ENCODE peak calls at places on chromosomes 6 and 20, in nine cellular contexts. Y, W, C, U, M, R, P, S and E are unnamed samples.

GRCh38 chr6:131761061-131761761 is 46.6 kb upstream of the ENPP1 start:
- DNase-seq in P (no peak), M (no peak), Y (no peak), W (no peak), R (no peak), C (no peak), U (no peak), S (peak), E (no peak)

GRCh38 chr6:39902786-39903465 is 31.3 kb downstream of the MOCS1 start:
- DNase-seq in S (no peak), W (no peak), U (no peak), Y (no peak), R (no peak), P (no peak), C (no peak), M (no peak), E (no peak)

GRCh38 chr6:45930419-45931059 is 85.1 kb downstream of the CLIC5 start:
- DNase-seq in R (peak), W (peak), C (peak), M (peak), U (peak), P (peak), S (peak), Y (peak), E (peak)

GRCh38 chr6:112172540-112172939 is 81.8 kb downstream of the LAMA4 start:
- DNase-seq in P (no peak), Y (no peak), U (no peak), S (no peak), W (no peak), C (no peak), M (no peak), R (no peak), E (no peak)

GRCh38 chr6:110662468-110663211 is 152.6 kb downstream of the CDK19 start:
- DNase-seq in Y (no peak), M (no peak), C (no peak), P (no peak), U (no peak), S (no peak), R (no peak), W (no peak), E (no peak)

GRCh38 chr6:76451926-76452709 is 379.7 kb upstream of the IMPG1 start:
- DNase-seq in Y (no peak), M (no peak), W (no peak), S (no peak), P (no peak), U (no peak), R (no peak), C (no peak), E (no peak)

GRCh38 chr6:159505140-159505922 is 187.7 kb downstream of the SOD2 start:
- DNase-seq in C (no peak), Y (no peak), M (peak), W (no peak), P (no peak), U (no peak), R (peak), S (no peak), E (no peak)

GRCh38 chr20:44174996-44175766 is 11.8 kb downstream of the JPH2 start:
- DNase-seq in Y (no peak), W (no peak), P (no peak), U (no peak), M (no peak), R (no peak), C (no peak), S (no peak), E (no peak)

GRCh38 chr6:34745277-34746103 is 11.8 kb upstream of the SNRPC start:
- DNase-seq in W (no peak), R (no peak), P (no peak), Y (no peak), S (no peak), M (no peak), U (no peak), C (no peak), E (no peak)

GRCh38 chr20:46215913-46216707 is 92.2 kb downstream of the CDH22 start:
- DNase-seq in S (no peak), W (peak), M (peak), Y (peak), R (no peak), U (peak), P (no peak), C (peak), E (peak)

GRCh38 chr6:131199568-131200272 is 64.5 kb downstream of the AKAP7 start:
- DNase-seq in S (peak), C (peak), Y (no peak), M (no peak), W (peak), U (peak), P (peak), R (no peak), E (peak)

GRCh38 chr20:57013741-57014140 is 252.7 kb downstream of the BMP7 start:
- DNase-seq in C (peak), M (no peak), W (peak), P (no peak), R (no peak), S (no peak), Y (no peak), U (peak), E (peak)

GRCh38 chr6:88982720-88983119 is 19.3 kb upstream of the RNGTT start:
- DNase-seq in R (no peak), M (no peak), W (peak), C (no peak), U (no peak), P (no peak), Y (peak), S (peak), E (no peak)

GRCh38 chr20:31987744-31988143 is 19.8 kb downstream of the XKR7 start:
- DNase-seq in Y (peak), C (no peak), S (peak), P (no peak), R (no peak), W (no peak), U (no peak), M (no peak), E (no peak)

GRCh38 chr20:24382775-24383174 is 86.7 kb upstream of the SYNDIG1 start:
- DNase-seq in M (no peak), W (no peak), U (peak), C (no peak), S (no peak), R (no peak), Y (no peak), P (no peak), E (no peak)

GRCh38 chr20:25295386-25296093 is 47.7 kb downstream of the PYGB start:
- DNase-seq in R (no peak), P (no peak), W (no peak), Y (peak), S (no peak), C (no peak), U (peak), M (no peak), E (no peak)

GRCh38 chr6:35185302-35185681 is 28.5 kb upstream of the SCUBE3 start:
- DNase-seq in Y (peak), M (peak), W (no peak), S (peak), R (peak), U (no peak), P (no peak), C (no peak), E (no peak)

GRCh38 chr6:76003115-76003514 is 69.3 kb downstream of the IMPG1 start:
- DNase-seq in S (no peak), P (no peak), U (no peak), M (no peak), C (no peak), W (no peak), R (no peak), Y (no peak), E (no peak)

GRCh38 chr6:55825402-55826051 is 49.9 kb downstream of the BMP5 start:
- DNase-seq in C (no peak), Y (no peak), P (no peak), R (no peak), W (peak), M (no peak), S (peak), U (no peak), E (no peak)

GRCh38 chr6:149060985-149061760 is 256.3 kb upstream of the TAB2 start:
- DNase-seq in U (no peak), P (no peak), M (no peak), C (no peak), Y (no peak), S (peak), W (no peak), R (no peak), E (no peak)

GRCh38 chr6:159826004-159826403 is 25.9 kb downstream of the PNLDC1 start:
- DNase-seq in M (no peak), R (no peak), W (no peak), Y (no peak), U (no peak), C (no peak), P (no peak), S (no peak), E (no peak)

GRCh38 chr6:1424306-1424927 is 35.0 kb downstream of the FOXF2 start:
- DNase-seq in M (no peak), W (peak), S (peak), Y (peak), R (no peak), C (no peak), U (peak), P (no peak), E (peak)

GRCh38 chr6:113650610-113650979 is 206.6 kb upstream of the MARCKS start:
- DNase-seq in U (no peak), R (no peak), P (no peak), W (no peak), Y (no peak), S (no peak), M (no peak), C (no peak), E (no peak)

GRCh38 chr6:145544031-145544430 is 191.3 kb downstream of the EPM2A start:
- DNase-seq in U (no peak), Y (peak), S (peak), W (peak), P (no peak), R (no peak), M (no peak), C (no peak), E (no peak)

GRCh38 chr6:113442040-113442439 is 415.1 kb upstream of the MARCKS start:
- DNase-seq in C (no peak), Y (no peak), W (no peak), S (no peak), R (no peak), M (no peak), U (no peak), P (no peak), E (no peak)

GRCh38 chr6:11575408-11576033 is 38.0 kb downstream of the TMEM170B start:
- DNase-seq in R (no peak), P (no peak), W (peak), M (no peak), C (peak), Y (peak), S (peak), U (peak), E (peak)

GRCh38 chr6:90144396-90144795 is 152.2 kb downstream of the BACH2 start:
- DNase-seq in Y (no peak), W (no peak), S (no peak), M (no peak), R (no peak), C (no peak), P (no peak), U (no peak), E (no peak)

GRCh38 chr6:26336355-26337198 is 28.4 kb upstream of the BTN3A2 start:
- DNase-seq in W (no peak), C (no peak), R (no peak), S (peak), U (no peak), P (no peak), Y (no peak), M (no peak), E (no peak)

GRCh38 chr20:11847827-11848226 is 69.9 kb upstream of the BTBD3 start:
- DNase-seq in R (no peak), S (no peak), W (no peak), Y (no peak), C (no peak), P (no peak), U (no peak), M (no peak), E (no peak)

GRCh38 chr20:44477151-44477550 is 1.5 kb downstream of the TTPAL start:
- DNase-seq in C (no peak), R (no peak), Y (no peak), W (no peak), S (no peak), M (no peak), U (no peak), P (no peak), E (no peak)

GRCh38 chr6:157133856-157134255 is 189.5 kb downstream of the TMEM242 start:
- DNase-seq in C (no peak), P (no peak), R (no peak), M (no peak), Y (no peak), W (no peak), U (no peak), S (no peak), E (no peak)

DNA sequence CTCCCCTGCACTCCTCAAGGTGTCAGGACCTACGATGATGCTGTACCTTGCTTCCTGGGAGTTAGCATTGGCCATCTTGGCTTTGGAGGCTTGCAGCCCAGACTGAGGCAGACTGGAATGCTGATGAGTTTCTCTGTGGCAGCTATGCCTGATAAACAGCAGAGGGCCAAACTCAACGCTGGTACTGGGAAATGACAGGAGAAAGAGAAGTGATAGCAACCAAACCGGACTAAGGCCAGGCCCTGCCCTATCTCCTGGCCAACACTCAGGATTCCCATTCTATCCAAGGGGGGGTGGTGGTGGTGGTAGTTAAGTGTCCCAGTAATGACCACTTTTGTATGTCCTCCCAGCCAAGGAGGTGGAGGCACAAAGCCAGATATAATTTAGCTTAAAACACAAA is 90.0 kb upstream of the DTNBP1 start:
- DNase-seq in C (no peak), S (no peak), P (no peak), R (no peak), M (no peak), U (no peak), W (peak), Y (peak), E (no peak)
- TF ChIP-seq CTCF in C (peak), S (no peak), P (no peak), R (no peak), M (no peak), U (peak), W (peak), Y (peak), E (no peak)

GRCh38 chr6:92810913-92811312 is 608.4 kb downstream of the EPHA7 start:
- DNase-seq in U (peak), P (no peak), S (peak), W (peak), C (peak), M (no peak), Y (peak), R (no peak), E (peak)
- TF ChIP-seq CTCF in U (peak), P (no peak), S (peak), W (peak), C (peak), M (peak), Y (peak), R (peak), E (peak)

GRCh38 chr6:30727920-30728605 is 7.9 kb downstream of the TUBB start:
- DNase-seq in M (no peak), R (no peak), W (no peak), S (peak), U (no peak), C (no peak), Y (peak), P (no peak), E (no peak)
- TF ChIP-seq CTCF in M (no peak), R (no peak), W (no peak), S (peak), U (no peak), C (peak), Y (peak), P (no peak), E (no peak)

GRCh38 chr20:35144694-35145093 is 2.4 kb downstream of the EDEM2 start:
- DNase-seq in P (no peak), S (no peak), W (no peak), M (no peak), C (no peak), U (no peak), Y (no peak), R (no peak), E (no peak)

GRCh38 chr20:35146299-35146921 is 726 bp downstream of the EDEM2 start:
- DNase-seq in P (peak), C (peak), Y (no peak), W (peak), S (peak), R (peak), M (peak), U (peak), E (peak)

GRCh38 chr20:35151739-35152138 is 4.6 kb upstream of the EDEM2 start:
- DNase-seq in P (no peak), R (no peak), S (peak), M (no peak), C (no peak), W (no peak), U (no peak), Y (no peak), E (no peak)

GRCh38 chr20:35145141-35145564 is 2.0 kb downstream of the EDEM2 start:
- DNase-seq in P (no peak), U (no peak), C (no peak), W (peak), S (peak), M (no peak), Y (no peak), R (no peak), E (no peak)

DNA sequence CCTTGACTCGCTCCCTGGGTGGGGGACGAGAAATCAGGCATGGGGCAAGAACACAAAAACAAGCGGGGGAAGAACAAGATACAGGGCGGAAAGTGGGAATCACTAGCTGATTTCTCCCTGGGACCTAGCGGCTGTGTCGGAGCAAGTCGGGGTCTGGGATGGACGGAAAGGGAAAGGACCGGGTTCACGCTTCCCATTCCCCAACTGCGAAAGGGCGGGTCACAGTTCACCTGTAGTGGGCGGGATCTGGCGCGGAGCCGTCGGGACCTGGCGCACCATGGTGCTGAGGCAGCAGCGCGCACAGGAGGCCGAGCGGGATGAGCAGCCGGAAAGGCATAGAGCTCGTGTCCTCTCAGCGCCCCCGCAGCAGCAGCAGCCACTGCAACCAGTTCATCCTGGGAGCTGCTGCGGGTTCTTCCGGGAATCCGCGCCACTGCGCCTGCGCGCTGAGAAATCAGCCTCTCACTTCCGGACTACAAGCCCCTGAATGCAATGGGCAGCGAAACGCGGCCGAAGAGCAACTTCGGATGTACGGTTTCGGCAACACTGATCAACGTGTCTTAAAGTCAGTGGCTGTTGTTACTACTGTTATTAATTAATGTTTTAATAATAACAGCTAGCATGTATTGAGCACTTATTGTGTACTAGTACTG is at the start of gene EDEM2:
- DNase-seq in M (peak), R (peak), W (peak), P (peak), C (peak), U (peak), S (peak), Y (peak), E (peak)
- TF ChIP-seq CTCF in M (no peak), R (peak), W (peak), P (no peak), C (no peak), U (no peak), S (no peak), Y (no peak), E (no peak)

DNA sequence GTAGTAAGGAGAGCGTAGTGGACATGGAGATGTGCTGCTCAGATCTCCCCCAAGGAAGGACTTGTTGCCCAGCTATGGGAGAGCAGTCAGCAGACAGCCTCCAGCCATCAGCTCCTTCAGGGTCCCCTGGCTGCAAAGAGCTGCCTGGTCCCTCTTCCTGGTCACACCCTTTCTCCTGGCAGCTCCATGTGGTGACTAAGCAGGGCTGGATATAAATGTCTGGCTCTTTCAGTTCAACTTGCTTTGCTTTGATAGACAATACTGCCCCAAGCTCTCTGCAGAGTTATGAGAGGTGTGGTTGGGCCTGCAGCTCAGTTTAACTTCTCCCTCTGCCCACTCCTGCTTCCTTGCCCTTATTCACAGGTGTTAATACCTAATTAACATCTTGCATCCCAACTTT is 64.1 kb upstream of the DDR1 start:
- DNase-seq in R (no peak), C (no peak), M (no peak), U (no peak), S (peak), Y (no peak), P (peak), W (no peak), E (no peak)
- TF ChIP-seq CTCF in R (no peak), C (no peak), M (no peak), U (no peak), S (peak), Y (no peak), P (no peak), W (no peak), E (no peak)

GRCh38 chr6:43334466-43335095 is 26.0 kb upstream of the CRIP3 start:
- DNase-seq in P (no peak), W (peak), S (peak), M (no peak), Y (no peak), U (peak), C (no peak), R (no peak), E (no peak)
- TF ChIP-seq CTCF in P (peak), W (peak), S (peak), M (peak), Y (peak), U (peak), C (peak), R (peak), E (no peak)